ENCODE peak calls at places on chromosomes 3 and 15, in ten cellular contexts. Z, V, U, E, H, O, D, J, L and F are unnamed samples.

GRCh38 chr3:29850641-29851040 is 569.8 kb downstream of the RBMS3 start:
- DNase-seq in J (peak; percentile 1), H (no peak), L (no peak), U (no peak), D (no peak), O (no peak), V (no peak), E (no peak), Z (no peak), F (no peak)

GRCh38 chr15:38474155-38474757 is 20.3 kb downstream of the FAM98B start:
- DNase-seq in V (peak; percentile 38), Z (no peak), L (peak; percentile 43), E (peak; percentile 5), H (no peak), U (peak; percentile 48), O (no peak), D (peak; percentile 80), J (peak; percentile 81), F (no peak)

GRCh38 chr3:186021673-186022362 is 84.0 kb upstream of the TRA2B start:
- DNase-seq in U (no peak), Z (no peak), H (no peak), J (peak; percentile 73), V (no peak), D (peak; percentile 83), O (no peak), E (no peak), L (no peak), F (no peak)

GRCh38 chr3:8641472-8641871 is 3.1 kb downstream of the SSUH2 start:
- DNase-seq in V (no peak), U (no peak), D (no peak), H (no peak), E (no peak), O (no peak), L (no peak), J (no peak), Z (no peak), F (no peak)

GRCh38 chr3:11820540-11821041 is 26.1 kb downstream of the TAMM41 start:
- DNase-seq in U (peak; percentile 77), D (peak; percentile 2), L (peak; percentile 9), J (peak; percentile 12), E (no peak), Z (no peak), O (no peak), V (no peak), H (no peak), F (no peak)

GRCh38 chr3:197874064-197874463 is 75.9 kb upstream of the RPL35A start:
- DNase-seq in U (no peak), H (no peak), O (no peak), L (no peak), E (no peak), Z (no peak), V (no peak), D (no peak), J (peak; percentile 57), F (no peak)

GRCh38 chr3:126679318-126679751 is 24.4 kb upstream of the TXNRD3 start:
- DNase-seq in J (peak; percentile 69), H (peak; percentile 89), E (peak; percentile 69), U (peak; percentile 82), O (peak; percentile 83), L (peak; percentile 81), Z (peak; percentile 94), V (peak; percentile 72), D (peak; percentile 77), F (peak; percentile 84)

GRCh38 chr3:39387411-39387975 is 4.3 kb downstream of the SLC25A38 start:
- DNase-seq in J (no peak), H (no peak), L (no peak), D (no peak), Z (no peak), E (no peak), V (no peak), O (no peak), U (no peak), F (no peak)

GRCh38 chr3:125039041-125039896 is 16.5 kb downstream of the HEG1 start:
- DNase-seq in H (no peak), V (no peak), Z (no peak), D (peak; percentile 30), J (no peak), E (no peak), L (no peak), U (no peak), O (no peak), F (no peak)

GRCh38 chr3:173275740-173276139 is 121.8 kb upstream of the NLGN1 start:
- DNase-seq in D (no peak), U (no peak), Z (no peak), L (no peak), E (no peak), H (no peak), V (no peak), J (no peak), O (no peak), F (no peak)

GRCh38 chr3:183222631-183223030 is 30.4 kb upstream of the B3GNT5 start:
- DNase-seq in U (no peak), L (no peak), V (no peak), Z (no peak), H (no peak), D (no peak), E (no peak), O (no peak), J (no peak), F (no peak)

GRCh38 chr3:114650808-114651207 is 357.0 kb downstream of the TIGIT start:
- DNase-seq in Z (no peak), V (peak; percentile 45), H (no peak), U (no peak), L (no peak), D (no peak), J (peak; percentile 29), E (no peak), O (no peak), F (no peak)

GRCh38 chr3:23968467-23969184 is 23.5 kb downstream of the NR1D2 start:
- DNase-seq in H (no peak), U (no peak), L (no peak), Z (no peak), O (no peak), V (no peak), D (peak; percentile 32), E (no peak), J (peak; percentile 81), F (no peak)

GRCh38 chr15:92845109-92845508 is 55.0 kb upstream of the CHD2 start:
- DNase-seq in H (no peak), J (peak; percentile 68), E (no peak), D (peak; percentile 84), Z (no peak), O (no peak), L (no peak), U (no peak), V (peak; percentile 90), F (no peak)

GRCh38 chr3:189688296-189688695 is 57.1 kb downstream of the TP63 start:
- DNase-seq in Z (no peak), D (no peak), E (no peak), U (no peak), L (no peak), H (no peak), J (no peak), O (no peak), V (no peak), F (no peak)

GRCh38 chr15:58520464-58520863 is 88.7 kb downstream of the LIPC start:
- DNase-seq in O (no peak), H (no peak), U (no peak), J (no peak), V (no peak), L (no peak), E (no peak), Z (no peak), D (no peak), F (no peak)

GRCh38 chr3:72485649-72486048 is 362.6 kb downstream of the SHQ1 start:
- DNase-seq in Z (no peak), O (no peak), E (no peak), V (no peak), U (no peak), J (no peak), D (peak; percentile 74), H (no peak), L (no peak), F (no peak)

GRCh38 chr15:72515591-72516389 is 41.7 kb downstream of the ARIH1 start:
- DNase-seq in U (no peak), E (no peak), V (no peak), D (peak; percentile 56), O (no peak), J (peak; percentile 0), L (no peak), Z (no peak), H (no peak), F (no peak)

GRCh38 chr15:39144613-39145012 is 436.3 kb upstream of the THBS1 start:
- DNase-seq in Z (no peak), J (no peak), H (no peak), V (no peak), O (no peak), L (no peak), D (no peak), E (no peak), U (no peak), F (no peak)

GRCh38 chr3:193852901-193853300 is 259.9 kb downstream of the OPA1 start:
- DNase-seq in O (no peak), J (no peak), H (no peak), E (no peak), D (peak; percentile 16), Z (no peak), U (no peak), L (no peak), V (peak; percentile 29), F (no peak)

GRCh38 chr3:98982336-98982735 is 80.8 kb upstream of the DCBLD2 start:
- DNase-seq in D (no peak), L (no peak), H (no peak), E (no peak), U (no peak), O (no peak), J (no peak), V (no peak), Z (no peak), F (no peak)

GRCh38 chr3:113557374-113557773 is 25.0 kb downstream of the SIDT1 start:
- DNase-seq in D (peak; percentile 54), V (peak; percentile 81), H (no peak), Z (no peak), L (no peak), E (no peak), J (peak; percentile 83), U (no peak), O (no peak), F (no peak)

GRCh38 chr15:34336947-34337556 is 529 bp downstream of the SLC12A6 start:
- DNase-seq in V (no peak), Z (peak; percentile 88), H (no peak), U (peak; percentile 61), L (peak; percentile 27), D (no peak), J (no peak), O (peak; percentile 35), E (no peak), F (peak; percentile 20)

GRCh38 chr3:187678869-187679268 is 8.7 kb upstream of the SST start:
- DNase-seq in V (peak; percentile 37), H (no peak), E (no peak), L (peak; percentile 35), Z (no peak), O (peak; percentile 13), J (peak; percentile 63), D (peak; percentile 83), U (peak; percentile 52), F (no peak)

GRCh38 chr3:170553788-170554620 is 31.9 kb downstream of the SLC7A14 start:
- DNase-seq in E (no peak), D (peak; percentile 31), L (no peak), J (no peak), V (no peak), U (no peak), H (no peak), O (no peak), Z (no peak), F (no peak)

GRCh38 chr15:90291679-90292356 is 26.3 kb downstream of the NGRN start:
- DNase-seq in L (no peak), D (no peak), O (peak; percentile 57), J (peak; percentile 59), V (peak; percentile 32), U (peak; percentile 55), E (no peak), Z (no peak), H (peak; percentile 54), F (no peak)

GRCh38 chr15:50315814-50316630 is 39.0 kb downstream of the GABPB1 start:
- DNase-seq in J (peak; percentile 62), U (no peak), Z (no peak), O (no peak), H (no peak), D (peak; percentile 72), V (peak; percentile 61), L (no peak), E (no peak), F (no peak)

GRCh38 chr3:130014526-130014925 is 40.0 kb downstream of the TRH start:
- DNase-seq in V (no peak), Z (no peak), J (no peak), L (no peak), H (no peak), U (no peak), D (peak; percentile 39), E (no peak), O (no peak), F (no peak)